ENCODE peak calls at places on chromosomes 12 and 14, in ten cellular contexts. One of them, this sample, is unnamed.

GRCh38 chr12:43066471-43066870 is 476.9 kb upstream of the PRICKLE1 start:
- DNase-seq in progenitor cell of endocrine pancreas: no peak
- DNase-seq in endodermal cell: no peak
- DNase-seq in AG09319: no peak
- DNase-seq in bronchial epithelial cell: no peak
- DNase-seq in choroid plexus epithelial cell: peak; percentile 15
- DNase-seq in thoracic aorta: no peak
- DNase-seq in GM10248: no peak
- DNase-seq in left ventricle myocardium inferior: no peak
- DNase-seq in dorsolateral prefrontal cortex: no peak
- DNase-seq in this sample: no peak

GRCh38 chr12:1630827-1631591 is 2.0 kb downstream of the WNT5B start:
- DNase-seq in progenitor cell of endocrine pancreas: no peak
- DNase-seq in endodermal cell: peak; percentile 88
- DNase-seq in AG09319: no peak
- DNase-seq in bronchial epithelial cell: no peak
- DNase-seq in choroid plexus epithelial cell: peak; percentile 77
- DNase-seq in thoracic aorta: no peak
- DNase-seq in GM10248: no peak
- DNase-seq in left ventricle myocardium inferior: no peak
- DNase-seq in dorsolateral prefrontal cortex: no peak
- DNase-seq in this sample: no peak

GRCh38 chr14:61269321-61270083 is 11.6 kb downstream of the TMEM30B start:
- DNase-seq in progenitor cell of endocrine pancreas: peak; percentile 54
- DNase-seq in endodermal cell: peak; percentile 89
- DNase-seq in AG09319: no peak
- DNase-seq in bronchial epithelial cell: peak; percentile 75
- DNase-seq in choroid plexus epithelial cell: peak; percentile 82
- DNase-seq in thoracic aorta: peak; percentile 16
- DNase-seq in GM10248: peak; percentile 72
- DNase-seq in left ventricle myocardium inferior: peak; percentile 50
- DNase-seq in dorsolateral prefrontal cortex: peak; percentile 77
- DNase-seq in this sample: peak; percentile 78

GRCh38 chr14:100620437-100621100 is 33.4 kb upstream of the BEGAIN start:
- DNase-seq in progenitor cell of endocrine pancreas: no peak
- DNase-seq in endodermal cell: peak; percentile 23
- DNase-seq in AG09319: no peak
- DNase-seq in bronchial epithelial cell: no peak
- DNase-seq in choroid plexus epithelial cell: no peak
- DNase-seq in thoracic aorta: no peak
- DNase-seq in GM10248: no peak
- DNase-seq in left ventricle myocardium inferior: no peak
- DNase-seq in dorsolateral prefrontal cortex: no peak
- DNase-seq in this sample: no peak

GRCh38 chr14:67428501-67429031 is 16.6 kb upstream of the PLEK2 start:
- DNase-seq in progenitor cell of endocrine pancreas: no peak
- DNase-seq in endodermal cell: peak; percentile 80
- DNase-seq in AG09319: no peak
- DNase-seq in bronchial epithelial cell: peak; percentile 66
- DNase-seq in choroid plexus epithelial cell: peak; percentile 79
- DNase-seq in thoracic aorta: no peak
- DNase-seq in GM10248: no peak
- DNase-seq in left ventricle myocardium inferior: no peak
- DNase-seq in dorsolateral prefrontal cortex: no peak
- DNase-seq in this sample: no peak

GRCh38 chr14:90491868-90492560 is 95.2 kb downstream of the CALM1 start:
- DNase-seq in progenitor cell of endocrine pancreas: no peak
- DNase-seq in endodermal cell: no peak
- DNase-seq in AG09319: no peak
- DNase-seq in bronchial epithelial cell: no peak
- DNase-seq in choroid plexus epithelial cell: no peak
- DNase-seq in thoracic aorta: no peak
- DNase-seq in GM10248: peak; percentile 3
- DNase-seq in left ventricle myocardium inferior: no peak
- DNase-seq in dorsolateral prefrontal cortex: peak; percentile 63
- DNase-seq in this sample: no peak

GRCh38 chr12:28035483-28035882 is 63.0 kb upstream of the PTHLH start:
- DNase-seq in progenitor cell of endocrine pancreas: no peak
- DNase-seq in endodermal cell: no peak
- DNase-seq in AG09319: no peak
- DNase-seq in bronchial epithelial cell: peak; percentile 93
- DNase-seq in choroid plexus epithelial cell: peak; percentile 63
- DNase-seq in thoracic aorta: no peak
- DNase-seq in GM10248: no peak
- DNase-seq in left ventricle myocardium inferior: no peak
- DNase-seq in dorsolateral prefrontal cortex: no peak
- DNase-seq in this sample: no peak

GRCh38 chr14:42316746-42317145 is 710.1 kb downstream of the LRFN5 start:
- DNase-seq in progenitor cell of endocrine pancreas: no peak
- DNase-seq in endodermal cell: no peak
- DNase-seq in AG09319: no peak
- DNase-seq in bronchial epithelial cell: no peak
- DNase-seq in choroid plexus epithelial cell: no peak
- DNase-seq in thoracic aorta: no peak
- DNase-seq in GM10248: no peak
- DNase-seq in left ventricle myocardium inferior: no peak
- DNase-seq in dorsolateral prefrontal cortex: no peak
- DNase-seq in this sample: no peak

GRCh38 chr14:93759781-93760307 is 28.4 kb downstream of the PRIMA1 start:
- DNase-seq in progenitor cell of endocrine pancreas: no peak
- DNase-seq in endodermal cell: no peak
- DNase-seq in AG09319: no peak
- DNase-seq in bronchial epithelial cell: no peak
- DNase-seq in choroid plexus epithelial cell: no peak
- DNase-seq in thoracic aorta: peak; percentile 21
- DNase-seq in GM10248: no peak
- DNase-seq in left ventricle myocardium inferior: peak; percentile 68
- DNase-seq in dorsolateral prefrontal cortex: peak; percentile 57
- DNase-seq in this sample: no peak

GRCh38 chr14:73526036-73526984 is 10.6 kb upstream of the ACOT1 start:
- DNase-seq in progenitor cell of endocrine pancreas: no peak
- DNase-seq in endodermal cell: no peak
- DNase-seq in AG09319: no peak
- DNase-seq in bronchial epithelial cell: peak; percentile 52
- DNase-seq in choroid plexus epithelial cell: no peak
- DNase-seq in thoracic aorta: no peak
- DNase-seq in GM10248: no peak
- DNase-seq in left ventricle myocardium inferior: peak; percentile 59
- DNase-seq in dorsolateral prefrontal cortex: no peak
- DNase-seq in this sample: peak; percentile 0

GRCh38 chr12:29216266-29216665 is 67.2 kb downstream of the FAR2 start:
- DNase-seq in progenitor cell of endocrine pancreas: no peak
- DNase-seq in endodermal cell: no peak
- DNase-seq in AG09319: no peak
- DNase-seq in bronchial epithelial cell: no peak
- DNase-seq in choroid plexus epithelial cell: no peak
- DNase-seq in thoracic aorta: no peak
- DNase-seq in GM10248: no peak
- DNase-seq in left ventricle myocardium inferior: no peak
- DNase-seq in dorsolateral prefrontal cortex: no peak
- DNase-seq in this sample: no peak

GRCh38 chr14:81427348-81428058 is 27.4 kb upstream of the STON2 start:
- DNase-seq in progenitor cell of endocrine pancreas: no peak
- DNase-seq in endodermal cell: peak; percentile 52
- DNase-seq in AG09319: no peak
- DNase-seq in bronchial epithelial cell: no peak
- DNase-seq in choroid plexus epithelial cell: no peak
- DNase-seq in thoracic aorta: no peak
- DNase-seq in GM10248: no peak
- DNase-seq in left ventricle myocardium inferior: peak; percentile 22
- DNase-seq in dorsolateral prefrontal cortex: no peak
- DNase-seq in this sample: no peak

GRCh38 chr12:104006929-104007328 is 41.3 kb downstream of the TDG start:
- DNase-seq in progenitor cell of endocrine pancreas: no peak
- DNase-seq in endodermal cell: no peak
- DNase-seq in AG09319: no peak
- DNase-seq in bronchial epithelial cell: peak; percentile 90
- DNase-seq in choroid plexus epithelial cell: peak; percentile 72
- DNase-seq in thoracic aorta: no peak
- DNase-seq in GM10248: no peak
- DNase-seq in left ventricle myocardium inferior: no peak
- DNase-seq in dorsolateral prefrontal cortex: no peak
- DNase-seq in this sample: no peak

GRCh38 chr12:510071-510825 is 50.5 kb downstream of the B4GALNT3 start:
- DNase-seq in progenitor cell of endocrine pancreas: no peak
- DNase-seq in endodermal cell: peak; percentile 96
- DNase-seq in AG09319: no peak
- DNase-seq in bronchial epithelial cell: peak; percentile 74
- DNase-seq in choroid plexus epithelial cell: no peak
- DNase-seq in thoracic aorta: no peak
- DNase-seq in GM10248: no peak
- DNase-seq in left ventricle myocardium inferior: no peak
- DNase-seq in dorsolateral prefrontal cortex: peak; percentile 29
- DNase-seq in this sample: no peak

GRCh38 chr12:19561411-19561961 is 122.2 kb downstream of the AEBP2 start:
- DNase-seq in progenitor cell of endocrine pancreas: no peak
- DNase-seq in endodermal cell: no peak
- DNase-seq in AG09319: no peak
- DNase-seq in bronchial epithelial cell: no peak
- DNase-seq in choroid plexus epithelial cell: peak; percentile 79
- DNase-seq in thoracic aorta: no peak
- DNase-seq in GM10248: no peak
- DNase-seq in left ventricle myocardium inferior: no peak
- DNase-seq in dorsolateral prefrontal cortex: no peak
- DNase-seq in this sample: no peak

GRCh38 chr14:57085043-57085442 is 183.7 kb downstream of the EXOC5 start:
- DNase-seq in progenitor cell of endocrine pancreas: no peak
- DNase-seq in endodermal cell: no peak
- DNase-seq in AG09319: no peak
- DNase-seq in bronchial epithelial cell: no peak
- DNase-seq in choroid plexus epithelial cell: no peak
- DNase-seq in thoracic aorta: no peak
- DNase-seq in GM10248: no peak
- DNase-seq in left ventricle myocardium inferior: no peak
- DNase-seq in dorsolateral prefrontal cortex: no peak
- DNase-seq in this sample: no peak

GRCh38 chr12:110337912-110338710 is 57.1 kb downstream of the ATP2A2 start:
- DNase-seq in progenitor cell of endocrine pancreas: no peak
- DNase-seq in endodermal cell: peak; percentile 39
- DNase-seq in AG09319: no peak
- DNase-seq in bronchial epithelial cell: no peak
- DNase-seq in choroid plexus epithelial cell: no peak
- DNase-seq in thoracic aorta: no peak
- DNase-seq in GM10248: no peak
- DNase-seq in left ventricle myocardium inferior: no peak
- DNase-seq in dorsolateral prefrontal cortex: no peak
- DNase-seq in this sample: no peak

GRCh38 chr12:103912069-103912468 is 18.1 kb upstream of the HSP90B1 start:
- DNase-seq in progenitor cell of endocrine pancreas: no peak
- DNase-seq in endodermal cell: no peak
- DNase-seq in AG09319: no peak
- DNase-seq in bronchial epithelial cell: no peak
- DNase-seq in choroid plexus epithelial cell: no peak
- DNase-seq in thoracic aorta: no peak
- DNase-seq in GM10248: no peak
- DNase-seq in left ventricle myocardium inferior: no peak
- DNase-seq in dorsolateral prefrontal cortex: no peak
- DNase-seq in this sample: no peak

DNA sequence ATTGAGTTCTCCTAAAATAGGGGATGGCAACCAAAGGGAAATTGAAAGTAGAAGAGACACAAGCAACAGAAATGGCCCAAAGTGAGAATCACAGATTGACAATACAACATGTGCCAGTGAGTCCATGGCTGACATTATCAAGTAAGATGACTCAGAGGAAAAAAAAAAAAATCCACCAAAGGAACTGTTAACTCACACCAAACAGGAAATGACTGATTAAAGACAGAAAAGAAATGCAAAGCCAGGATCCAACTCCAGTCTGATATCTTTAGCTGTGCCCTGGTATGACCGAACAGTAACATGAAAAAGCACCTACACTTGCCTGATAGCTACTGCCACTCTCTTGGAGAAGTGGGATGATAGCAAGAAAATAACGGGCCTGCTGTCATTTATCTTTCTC is 484.9 kb downstream of the PRKD1 start:
- DNase-seq in progenitor cell of endocrine pancreas: no peak
- DNase-seq in endodermal cell: no peak
- DNase-seq in AG09319: no peak
- DNase-seq in bronchial epithelial cell: peak; percentile 91
- DNase-seq in choroid plexus epithelial cell: peak; percentile 65
- DNase-seq in thoracic aorta: no peak
- DNase-seq in GM10248: no peak
- DNase-seq in left ventricle myocardium inferior: no peak
- DNase-seq in dorsolateral prefrontal cortex: no peak
- DNase-seq in this sample: no peak
- TF ChIP-seq CTCF in progenitor cell of endocrine pancreas: no peak
- TF ChIP-seq CTCF in endodermal cell: no peak
- TF ChIP-seq CTCF in AG09319: no peak
- TF ChIP-seq CTCF in bronchial epithelial cell: no peak
- TF ChIP-seq CTCF in choroid plexus epithelial cell: no peak
- TF ChIP-seq CTCF in thoracic aorta: no peak
- TF ChIP-seq CTCF in GM10248: no peak
- TF ChIP-seq CTCF in left ventricle myocardium inferior: no peak
- TF ChIP-seq CTCF in dorsolateral prefrontal cortex: no peak
- TF ChIP-seq CTCF in this sample: no peak

DNA sequence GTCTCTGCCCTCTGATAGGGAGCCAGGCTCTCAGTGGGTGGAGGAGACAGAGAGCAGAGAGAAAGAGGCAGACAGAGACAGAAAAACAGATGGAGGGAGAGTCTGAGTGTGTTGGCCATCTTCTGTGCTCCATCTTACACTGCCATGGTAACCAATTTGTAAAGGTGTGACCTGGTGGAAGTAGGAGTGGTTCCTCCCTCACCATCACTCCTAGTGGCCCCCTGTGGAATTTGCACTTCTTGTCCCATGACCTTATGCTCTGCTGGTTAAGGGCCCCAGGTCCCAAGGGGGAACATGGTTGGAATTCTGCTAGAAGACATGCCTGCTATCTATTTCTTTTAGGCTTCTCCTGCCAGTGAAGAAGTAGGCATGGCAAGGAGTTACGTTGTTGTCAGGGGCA is 376.7 kb upstream of the CCDC196 start:
- DNase-seq in progenitor cell of endocrine pancreas: no peak
- DNase-seq in endodermal cell: no peak
- DNase-seq in AG09319: no peak
- DNase-seq in bronchial epithelial cell: no peak
- DNase-seq in choroid plexus epithelial cell: no peak
- DNase-seq in thoracic aorta: no peak
- DNase-seq in GM10248: no peak
- DNase-seq in left ventricle myocardium inferior: no peak
- DNase-seq in dorsolateral prefrontal cortex: no peak
- DNase-seq in this sample: no peak
- TF ChIP-seq CTCF in progenitor cell of endocrine pancreas: no peak
- TF ChIP-seq CTCF in endodermal cell: no peak
- TF ChIP-seq CTCF in AG09319: no peak
- TF ChIP-seq CTCF in bronchial epithelial cell: no peak
- TF ChIP-seq CTCF in choroid plexus epithelial cell: no peak
- TF ChIP-seq CTCF in thoracic aorta: no peak
- TF ChIP-seq CTCF in GM10248: no peak
- TF ChIP-seq CTCF in left ventricle myocardium inferior: no peak
- TF ChIP-seq CTCF in dorsolateral prefrontal cortex: no peak
- TF ChIP-seq CTCF in this sample: no peak

GRCh38 chr12:53047221-53048032 is 2.4 kb upstream of the TNS2 start:
- DNase-seq in progenitor cell of endocrine pancreas: peak; percentile 79
- DNase-seq in endodermal cell: peak; percentile 95
- DNase-seq in AG09319: no peak
- DNase-seq in bronchial epithelial cell: no peak
- DNase-seq in choroid plexus epithelial cell: peak; percentile 84
- DNase-seq in thoracic aorta: no peak
- DNase-seq in GM10248: peak; percentile 88
- DNase-seq in left ventricle myocardium inferior: peak; percentile 87
- DNase-seq in dorsolateral prefrontal cortex: peak; percentile 58
- DNase-seq in this sample: peak; percentile 95
- TF ChIP-seq CTCF in progenitor cell of endocrine pancreas: peak; percentile 41
- TF ChIP-seq CTCF in endodermal cell: peak; percentile 41
- TF ChIP-seq CTCF in AG09319: no peak
- TF ChIP-seq CTCF in bronchial epithelial cell: peak; percentile 8
- TF ChIP-seq CTCF in choroid plexus epithelial cell: no peak
- TF ChIP-seq CTCF in thoracic aorta: peak; percentile 8
- TF ChIP-seq CTCF in GM10248: peak; percentile 75
- TF ChIP-seq CTCF in left ventricle myocardium inferior: peak; percentile 33
- TF ChIP-seq CTCF in dorsolateral prefrontal cortex: no peak
- TF ChIP-seq CTCF in this sample: peak; percentile 81

GRCh38 chr14:24937300-24937699 is 112.6 kb downstream of the STXBP6 start:
- DNase-seq in progenitor cell of endocrine pancreas: no peak
- DNase-seq in endodermal cell: no peak
- DNase-seq in AG09319: no peak
- DNase-seq in bronchial epithelial cell: no peak
- DNase-seq in choroid plexus epithelial cell: no peak
- DNase-seq in thoracic aorta: no peak
- DNase-seq in GM10248: no peak
- DNase-seq in left ventricle myocardium inferior: no peak
- DNase-seq in dorsolateral prefrontal cortex: no peak
- DNase-seq in this sample: no peak
- TF ChIP-seq CTCF in progenitor cell of endocrine pancreas: no peak
- TF ChIP-seq CTCF in endodermal cell: no peak
- TF ChIP-seq CTCF in AG09319: no peak
- TF ChIP-seq CTCF in bronchial epithelial cell: no peak
- TF ChIP-seq CTCF in choroid plexus epithelial cell: no peak
- TF ChIP-seq CTCF in thoracic aorta: no peak
- TF ChIP-seq CTCF in GM10248: no peak
- TF ChIP-seq CTCF in left ventricle myocardium inferior: no peak
- TF ChIP-seq CTCF in dorsolateral prefrontal cortex: no peak
- TF ChIP-seq CTCF in this sample: no peak

This sample was measured in GM20000.